ENCODE peak calls at places on chromosomes 7 and 10, in ten cellular contexts. P is keratinocyte, C is GM23338, Y is AG04450, O is Calu3, Z is Peyer's patch, X is WTC11, A is cardiac muscle cell, W is BE2C, G is hepatocyte. F is an unnamed sample.
A peak's percentile ranks its signal among the peaks of the same experiment; 100 is the strongest.

GRCh38 chr7:37541810-37542443 is 93.3 kb upstream of the ELMO1 start:
- DNase-seq in A (no peak), Z (no peak), W (no peak), X (no peak), Y (no peak), O (no peak), C (no peak), G (no peak), P (no peak), F (peak; percentile 21)

GRCh38 chr10:15585303-15585715 is 134.4 kb downstream of the ITGA8 start:
- DNase-seq in W (peak; percentile 63), C (peak; percentile 80), O (peak; percentile 52), Y (no peak), X (peak; percentile 74), Z (no peak), A (peak; percentile 67), G (peak; percentile 60), P (no peak), F (peak; percentile 36)

GRCh38 chr7:148575640-148576411 is 14.7 kb upstream of the C7orf33 start:
- DNase-seq in Y (peak; percentile 21), G (peak; percentile 75), O (peak; percentile 71), X (peak; percentile 82), C (peak; percentile 83), Z (peak; percentile 71), W (peak; percentile 64), A (peak; percentile 75), P (no peak), F (peak; percentile 45)

GRCh38 chr7:27187702-27188665 is 3.0 kb upstream of the HOXA11 start:
- DNase-seq in O (no peak), W (no peak), A (no peak), P (no peak), Y (no peak), G (no peak), Z (peak; percentile 50), X (no peak), C (peak; percentile 72), F (no peak)

GRCh38 chr10:68301790-68302502 is 29.9 kb upstream of the HNRNPH3 start:
- DNase-seq in G (peak; percentile 61), P (no peak), A (peak; percentile 35), Y (peak; percentile 34), W (no peak), C (peak; percentile 42), Z (no peak), X (no peak), O (peak; percentile 16), F (peak; percentile 42)

GRCh38 chr10:36621346-36621745 is 504.1 kb upstream of the ANKRD30A start:
- DNase-seq in G (no peak), Z (no peak), X (no peak), A (no peak), O (no peak), C (no peak), W (no peak), Y (no peak), P (no peak), F (no peak)

GRCh38 chr10:102633282-102633681 is 11.0 kb upstream of the TRIM8 start:
- DNase-seq in P (no peak), G (no peak), Y (no peak), O (no peak), X (no peak), Z (no peak), C (no peak), W (no peak), A (peak; percentile 62), F (no peak)

GRCh38 chr10:99685232-99686041 is 26.1 kb downstream of the ENTPD7 start:
- DNase-seq in A (no peak), Y (no peak), G (no peak), Z (no peak), C (no peak), W (no peak), O (no peak), P (peak; percentile 81), X (no peak), F (no peak)

GRCh38 chr10:63197304-63198092 is 64.4 kb downstream of the NRBF2 start:
- DNase-seq in G (peak; percentile 22), Y (peak; percentile 80), A (no peak), C (no peak), P (no peak), X (no peak), O (no peak), W (no peak), Z (no peak), F (no peak)

GRCh38 chr10:76647276-76647675 is 990.3 kb downstream of the KCNMA1 start:
- DNase-seq in X (no peak), A (no peak), O (no peak), Y (no peak), Z (no peak), P (no peak), G (no peak), C (no peak), W (no peak), F (no peak)

DNA sequence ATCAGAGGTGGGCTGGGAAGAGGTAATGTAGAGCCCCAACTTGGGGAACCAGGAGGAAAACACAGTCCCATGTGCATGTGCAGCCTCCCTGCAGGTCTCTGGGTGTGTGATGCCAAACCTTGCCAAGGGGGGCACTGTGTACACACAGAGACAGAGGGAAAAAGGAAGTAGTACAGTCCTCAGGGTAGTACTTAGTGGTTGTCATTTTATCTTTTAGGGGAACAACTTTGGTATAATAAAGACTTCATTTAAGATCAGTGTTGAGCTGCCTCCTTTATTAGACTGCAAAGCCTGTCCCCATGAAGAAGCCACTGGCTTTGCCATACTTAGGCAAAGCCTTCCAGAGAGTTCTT is 151.8 kb downstream of the CDH23 start:
- DNase-seq in O (no peak), Z (no peak), G (peak; percentile 46), A (no peak), W (peak; percentile 42), X (peak; percentile 52), P (no peak), Y (no peak), C (no peak), F (peak; percentile 51)
- TF ChIP-seq CTCF in O (peak; percentile 16), Z (peak; percentile 33), G (peak; percentile 45), A (peak; percentile 31), W (peak; percentile 62), X (no peak), P (peak; percentile 47), Y (peak; percentile 43), C (peak; percentile 53), F (no peak)

DNA sequence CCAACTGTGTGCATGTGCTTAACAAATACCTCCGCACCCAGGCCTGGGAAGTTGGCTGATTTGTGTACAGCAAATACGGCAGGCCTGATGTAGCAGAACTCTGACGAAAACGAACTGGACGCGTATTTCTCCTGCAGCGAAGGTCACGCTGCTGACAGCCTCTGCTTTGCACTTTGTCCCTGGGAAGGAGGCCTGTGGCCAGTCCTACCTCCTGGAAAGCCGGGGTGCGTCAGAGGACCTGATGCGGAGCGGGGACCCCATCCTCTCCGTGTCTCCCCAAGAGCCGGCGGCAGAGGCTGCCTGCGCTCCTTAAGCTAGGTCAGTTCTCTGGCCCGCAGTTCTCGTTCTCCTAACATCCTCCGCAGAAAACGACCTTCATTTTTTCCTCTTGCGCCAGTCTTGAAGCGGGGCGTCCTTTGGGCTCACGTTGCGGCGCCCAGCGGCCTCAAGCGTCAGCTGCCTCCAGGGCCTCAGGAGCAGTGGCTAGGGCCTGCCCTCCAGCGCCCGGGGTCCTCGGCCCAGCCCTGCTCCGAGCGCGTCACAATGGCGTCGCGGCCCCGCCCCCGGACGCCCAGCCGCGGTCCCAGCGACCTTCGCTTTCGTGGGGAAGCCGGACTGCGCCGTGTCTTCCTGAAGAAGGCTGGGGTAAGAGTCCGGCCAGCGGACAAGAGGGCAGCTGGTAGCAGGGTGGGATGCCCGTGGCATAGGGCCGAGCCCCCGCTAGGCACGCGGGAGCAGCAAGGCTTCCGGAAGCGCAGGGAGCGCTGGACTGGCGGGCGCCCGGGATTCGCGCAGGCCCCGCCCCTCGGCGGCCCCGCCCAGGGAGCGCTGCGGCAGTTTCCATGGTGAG is at the start of gene ZNF487:
- DNase-seq in C (peak; percentile 90), X (peak; percentile 91), P (peak; percentile 58), A (peak; percentile 92), Z (peak; percentile 96), G (peak; percentile 93), W (peak; percentile 85), Y (peak; percentile 38), O (peak; percentile 94), F (peak; percentile 94)
- TF ChIP-seq CTCF in C (no peak), X (no peak), P (peak; percentile 11), A (peak; percentile 31), Z (peak; percentile 20), G (peak; percentile 23), W (peak; percentile 14), Y (peak; percentile 17), O (no peak), F (peak; percentile 49)

GRCh38 chr10:11270858-11271179 is 253.1 kb downstream of the CELF2 start:
- DNase-seq in Y (no peak), A (no peak), X (no peak), O (no peak), G (no peak), P (no peak), W (no peak), Z (no peak), C (no peak), F (no peak)
- TF ChIP-seq CTCF in Y (no peak), A (no peak), X (no peak), O (peak; percentile 13), G (no peak), P (no peak), W (no peak), Z (no peak), C (no peak), F (no peak)

DNA sequence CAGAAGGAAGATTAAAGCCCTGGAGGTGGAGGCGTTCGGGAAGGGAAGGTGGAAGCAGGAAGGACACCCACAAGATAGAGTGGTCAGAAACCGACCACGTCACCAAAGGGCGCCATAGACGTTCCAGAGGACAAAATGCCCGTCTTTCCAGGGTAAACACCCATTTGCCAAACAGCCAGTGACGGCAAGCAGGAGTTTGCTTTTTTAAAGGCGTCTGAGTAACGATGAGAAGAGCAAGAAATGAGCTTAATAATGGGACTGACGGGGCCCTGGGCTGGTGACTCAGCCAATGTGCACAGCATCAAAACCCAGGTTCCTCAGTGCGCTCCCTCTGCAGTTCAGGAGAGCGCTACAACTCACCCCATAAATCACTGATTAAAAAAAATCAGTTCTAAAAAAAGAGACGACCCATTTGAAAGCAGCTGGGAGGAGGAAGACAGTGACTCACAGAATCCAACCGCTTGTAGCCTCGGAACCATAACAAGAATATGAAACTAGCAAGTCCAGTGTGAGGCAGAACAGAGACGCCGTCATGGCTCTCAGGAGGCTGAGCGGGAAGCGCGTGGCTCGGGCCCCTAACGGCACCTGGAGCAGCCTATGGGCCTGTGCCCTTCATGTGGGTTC is 5.9 kb downstream of the DIP2C start:
- DNase-seq in C (no peak), W (no peak), O (no peak), X (no peak), G (peak; percentile 50), P (peak; percentile 58), Z (no peak), Y (peak; percentile 88), A (no peak), F (no peak)
- TF ChIP-seq CTCF in C (no peak), W (no peak), O (no peak), X (no peak), G (no peak), P (no peak), Z (no peak), Y (peak; percentile 33), A (no peak), F (no peak)

GRCh38 chr10:103660364-103661197 is 167.1 kb downstream of the NEURL1 start:
- DNase-seq in P (no peak), W (no peak), G (no peak), Y (no peak), C (no peak), A (no peak), Z (no peak), O (peak; percentile 50), X (no peak), F (peak; percentile 76)
- TF ChIP-seq CTCF in P (peak; percentile 18), W (no peak), G (no peak), Y (peak; percentile 26), C (no peak), A (no peak), Z (no peak), O (no peak), X (no peak), F (peak; percentile 29)